ENCODE peak calls at places on chromosomes 12 and 14, in eight cellular contexts. H, M, Z, X, Y, A, B and L are unnamed samples.

GRCh38 chr14:37140176-37140575 is 32.2 kb downstream of the SLC25A21 start:
- DNase-seq in Y (no peak), M (no peak), Z (no peak), B (peak), H (no peak), X (no peak), A (no peak), L (no peak)

GRCh38 chr12:11666131-11666530 is 16.7 kb downstream of the ETV6 start:
- DNase-seq in B (no peak), Y (no peak), M (no peak), A (no peak), Z (no peak), H (no peak), X (no peak), L (no peak)

GRCh38 chr14:96039633-96040311 is 610 bp downstream of the C14orf132 start:
- DNase-seq in M (no peak), Z (peak), B (peak), H (no peak), A (no peak), Y (peak), X (no peak), L (no peak)

GRCh38 chr12:2596441-2596840 is 198.3 kb upstream of the FKBP4 start:
- DNase-seq in Z (no peak), B (no peak), X (no peak), Y (no peak), A (no peak), M (no peak), H (no peak), L (no peak)

GRCh38 chr12:24478254-24478653 is 470.6 kb downstream of the BCAT1 start:
- DNase-seq in A (no peak), M (no peak), H (no peak), Z (no peak), Y (no peak), X (no peak), B (peak), L (no peak)

GRCh38 chr14:103694572-103695026 is 20.7 kb downstream of the XRCC3 start:
- DNase-seq in B (no peak), Y (no peak), A (no peak), Z (no peak), M (no peak), H (peak), X (peak), L (no peak)

GRCh38 chr14:71452535-71452934 is 479.7 kb upstream of the RGS6 start:
- DNase-seq in H (no peak), B (no peak), M (peak), Z (no peak), X (no peak), A (no peak), Y (no peak), L (no peak)

GRCh38 chr12:12439636-12440035 is 82.8 kb downstream of the BORCS5 start:
- DNase-seq in X (no peak), H (no peak), M (peak), A (no peak), Y (peak), Z (no peak), B (peak), L (no peak)